ENCODE peak calls at places on chromosomes 12 and 14, in ten cellular contexts. One of them, this sample, is unnamed.

GRCh38 chr14:73463411-73463810 is 5.1 kb upstream of the NUMB start:
- DNase-seq in uterus: no peak
- DNase-seq in cardiac muscle cell: peak
- DNase-seq in osteoblast: peak
- DNase-seq in OCI-LY7: no peak
- DNase-seq in adrenal gland: peak
- DNase-seq in gastrocnemius medialis: peak
- DNase-seq in brain microvascular endothelial cell: peak
- DNase-seq in fibroblast of lung: peak
- DNase-seq in tibial nerve: peak
- DNase-seq in this sample: peak

GRCh38 chr12:25787701-25788100 is 170.8 kb upstream of the RASSF8 start:
- DNase-seq in gastrocnemius medialis: no peak
- DNase-seq in uterus: no peak
- DNase-seq in tibial nerve: no peak
- DNase-seq in fibroblast of lung: no peak
- DNase-seq in osteoblast: no peak
- DNase-seq in OCI-LY7: no peak
- DNase-seq in adrenal gland: no peak
- DNase-seq in cardiac muscle cell: no peak
- DNase-seq in brain microvascular endothelial cell: no peak
- DNase-seq in this sample: no peak

GRCh38 chr14:102510616-102511520 is 1.3 kb upstream of the ANKRD9 start:
- DNase-seq in brain microvascular endothelial cell: no peak
- DNase-seq in fibroblast of lung: no peak
- DNase-seq in cardiac muscle cell: peak
- DNase-seq in adrenal gland: peak
- DNase-seq in gastrocnemius medialis: no peak
- DNase-seq in osteoblast: peak
- DNase-seq in OCI-LY7: peak
- DNase-seq in tibial nerve: no peak
- DNase-seq in uterus: no peak
- DNase-seq in this sample: no peak

GRCh38 chr12:106288510-106289195 is 13.9 kb upstream of the TCP11L2 start:
- DNase-seq in adrenal gland: peak
- DNase-seq in brain microvascular endothelial cell: peak
- DNase-seq in uterus: no peak
- DNase-seq in tibial nerve: no peak
- DNase-seq in cardiac muscle cell: peak
- DNase-seq in OCI-LY7: no peak
- DNase-seq in fibroblast of lung: peak
- DNase-seq in gastrocnemius medialis: no peak
- DNase-seq in osteoblast: no peak
- DNase-seq in this sample: no peak

GRCh38 chr12:42144424-42145196 is at the start of gene GXYLT1:
- DNase-seq in adrenal gland: peak
- DNase-seq in brain microvascular endothelial cell: peak
- DNase-seq in tibial nerve: peak
- DNase-seq in OCI-LY7: peak
- DNase-seq in osteoblast: peak
- DNase-seq in cardiac muscle cell: peak
- DNase-seq in fibroblast of lung: peak
- DNase-seq in gastrocnemius medialis: peak
- DNase-seq in uterus: peak
- DNase-seq in this sample: peak

GRCh38 chr12:57816001-57816854 is 2.3 kb downstream of the AVIL start:
- DNase-seq in cardiac muscle cell: no peak
- DNase-seq in gastrocnemius medialis: no peak
- DNase-seq in uterus: no peak
- DNase-seq in adrenal gland: no peak
- DNase-seq in brain microvascular endothelial cell: no peak
- DNase-seq in osteoblast: no peak
- DNase-seq in OCI-LY7: no peak
- DNase-seq in fibroblast of lung: no peak
- DNase-seq in tibial nerve: no peak
- DNase-seq in this sample: no peak

GRCh38 chr12:19125325-19125724 is 4.2 kb upstream of the PLEKHA5 start:
- DNase-seq in gastrocnemius medialis: no peak
- DNase-seq in adrenal gland: no peak
- DNase-seq in OCI-LY7: no peak
- DNase-seq in brain microvascular endothelial cell: peak
- DNase-seq in fibroblast of lung: peak
- DNase-seq in cardiac muscle cell: peak
- DNase-seq in osteoblast: peak
- DNase-seq in tibial nerve: no peak
- DNase-seq in uterus: no peak
- DNase-seq in this sample: no peak

GRCh38 chr12:50087995-50088394 is 2.9 kb downstream of the SMARCD1 start:
- DNase-seq in OCI-LY7: no peak
- DNase-seq in fibroblast of lung: peak
- DNase-seq in uterus: no peak
- DNase-seq in tibial nerve: no peak
- DNase-seq in osteoblast: peak
- DNase-seq in brain microvascular endothelial cell: peak
- DNase-seq in gastrocnemius medialis: no peak
- DNase-seq in adrenal gland: no peak
- DNase-seq in cardiac muscle cell: peak
- DNase-seq in this sample: no peak

GRCh38 chr14:32202468-32202865 is 602 bp downstream of the RNU6-8 start:
- DNase-seq in brain microvascular endothelial cell: peak
- DNase-seq in uterus: no peak
- DNase-seq in OCI-LY7: no peak
- DNase-seq in adrenal gland: no peak
- DNase-seq in tibial nerve: no peak
- DNase-seq in cardiac muscle cell: no peak
- DNase-seq in gastrocnemius medialis: no peak
- DNase-seq in fibroblast of lung: peak
- DNase-seq in osteoblast: no peak
- DNase-seq in this sample: no peak

GRCh38 chr12:106227641-106228319 is 20.0 kb downstream of the CKAP4 start:
- DNase-seq in brain microvascular endothelial cell: no peak
- DNase-seq in fibroblast of lung: peak
- DNase-seq in gastrocnemius medialis: peak
- DNase-seq in osteoblast: no peak
- DNase-seq in tibial nerve: no peak
- DNase-seq in adrenal gland: no peak
- DNase-seq in OCI-LY7: no peak
- DNase-seq in uterus: no peak
- DNase-seq in cardiac muscle cell: peak
- DNase-seq in this sample: no peak

GRCh38 chr12:53489242-53489915 is 9.9 kb downstream of the MAP3K12 start:
- DNase-seq in osteoblast: no peak
- DNase-seq in gastrocnemius medialis: no peak
- DNase-seq in fibroblast of lung: no peak
- DNase-seq in cardiac muscle cell: no peak
- DNase-seq in OCI-LY7: no peak
- DNase-seq in brain microvascular endothelial cell: no peak
- DNase-seq in tibial nerve: no peak
- DNase-seq in adrenal gland: no peak
- DNase-seq in uterus: no peak
- DNase-seq in this sample: no peak

GRCh38 chr14:76375484-76375883 is 453 bp upstream of the ESRRB start:
- DNase-seq in osteoblast: no peak
- DNase-seq in gastrocnemius medialis: no peak
- DNase-seq in OCI-LY7: no peak
- DNase-seq in uterus: no peak
- DNase-seq in fibroblast of lung: no peak
- DNase-seq in tibial nerve: no peak
- DNase-seq in cardiac muscle cell: no peak
- DNase-seq in brain microvascular endothelial cell: no peak
- DNase-seq in adrenal gland: no peak
- DNase-seq in this sample: no peak

GRCh38 chr12:62957233-62957953 is 22.4 kb upstream of the PPM1H start:
- DNase-seq in cardiac muscle cell: peak
- DNase-seq in uterus: no peak
- DNase-seq in adrenal gland: no peak
- DNase-seq in OCI-LY7: no peak
- DNase-seq in tibial nerve: no peak
- DNase-seq in fibroblast of lung: peak
- DNase-seq in brain microvascular endothelial cell: peak
- DNase-seq in osteoblast: peak
- DNase-seq in gastrocnemius medialis: no peak
- DNase-seq in this sample: no peak

GRCh38 chr12:26823391-26823790 is 9.6 kb downstream of the ITPR2 start:
- DNase-seq in cardiac muscle cell: peak
- DNase-seq in brain microvascular endothelial cell: peak
- DNase-seq in adrenal gland: no peak
- DNase-seq in uterus: no peak
- DNase-seq in gastrocnemius medialis: no peak
- DNase-seq in OCI-LY7: no peak
- DNase-seq in fibroblast of lung: peak
- DNase-seq in tibial nerve: no peak
- DNase-seq in osteoblast: no peak
- DNase-seq in this sample: no peak

GRCh38 chr12:27193854-27194544 is 50.1 kb upstream of the STK38L start:
- DNase-seq in cardiac muscle cell: peak
- DNase-seq in adrenal gland: no peak
- DNase-seq in brain microvascular endothelial cell: peak
- DNase-seq in uterus: peak
- DNase-seq in fibroblast of lung: peak
- DNase-seq in OCI-LY7: no peak
- DNase-seq in osteoblast: peak
- DNase-seq in gastrocnemius medialis: no peak
- DNase-seq in tibial nerve: no peak
- DNase-seq in this sample: no peak

GRCh38 chr12:12336511-12336910 is 13.5 kb downstream of the MANSC1 start:
- DNase-seq in cardiac muscle cell: no peak
- DNase-seq in tibial nerve: no peak
- DNase-seq in adrenal gland: no peak
- DNase-seq in uterus: no peak
- DNase-seq in gastrocnemius medialis: no peak
- DNase-seq in brain microvascular endothelial cell: no peak
- DNase-seq in fibroblast of lung: no peak
- DNase-seq in osteoblast: no peak
- DNase-seq in OCI-LY7: no peak
- DNase-seq in this sample: no peak

DNA sequence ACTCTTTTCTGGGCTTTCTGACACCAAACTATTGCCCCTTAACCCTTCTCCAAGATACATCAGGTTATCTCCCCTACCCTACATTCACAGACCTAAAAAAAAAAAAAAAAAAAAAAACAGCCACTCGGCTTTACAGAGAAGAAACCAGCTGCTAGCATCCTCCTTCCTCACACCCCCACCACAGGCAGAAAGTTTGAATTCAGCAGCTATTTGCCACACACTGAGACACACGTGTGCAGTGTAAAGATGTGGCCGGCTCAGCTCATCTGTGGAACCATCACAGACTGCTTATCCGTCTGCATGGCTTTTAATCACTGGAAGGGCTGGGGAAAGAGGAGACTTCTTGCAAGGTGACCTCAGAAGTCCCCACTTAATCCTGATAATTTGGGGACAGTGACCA is 50.1 kb downstream of the VWF start:
- DNase-seq in tibial nerve: no peak
- DNase-seq in gastrocnemius medialis: no peak
- DNase-seq in cardiac muscle cell: no peak
- DNase-seq in OCI-LY7: no peak
- DNase-seq in fibroblast of lung: no peak
- DNase-seq in osteoblast: no peak
- DNase-seq in adrenal gland: no peak
- DNase-seq in brain microvascular endothelial cell: no peak
- DNase-seq in uterus: no peak
- DNase-seq in this sample: no peak
- H3K27ac ChIP-seq in tibial nerve: no peak
- H3K27ac ChIP-seq in gastrocnemius medialis: peak
- H3K27ac ChIP-seq in cardiac muscle cell: no peak
- H3K27ac ChIP-seq in OCI-LY7: no peak
- H3K27ac ChIP-seq in fibroblast of lung: no peak
- H3K27ac ChIP-seq in osteoblast: no peak
- H3K27ac ChIP-seq in adrenal gland: no peak
- H3K27ac ChIP-seq in brain microvascular endothelial cell: no peak
- H3K27ac ChIP-seq in uterus: no peak
- H3K27ac ChIP-seq in this sample: no peak

DNA sequence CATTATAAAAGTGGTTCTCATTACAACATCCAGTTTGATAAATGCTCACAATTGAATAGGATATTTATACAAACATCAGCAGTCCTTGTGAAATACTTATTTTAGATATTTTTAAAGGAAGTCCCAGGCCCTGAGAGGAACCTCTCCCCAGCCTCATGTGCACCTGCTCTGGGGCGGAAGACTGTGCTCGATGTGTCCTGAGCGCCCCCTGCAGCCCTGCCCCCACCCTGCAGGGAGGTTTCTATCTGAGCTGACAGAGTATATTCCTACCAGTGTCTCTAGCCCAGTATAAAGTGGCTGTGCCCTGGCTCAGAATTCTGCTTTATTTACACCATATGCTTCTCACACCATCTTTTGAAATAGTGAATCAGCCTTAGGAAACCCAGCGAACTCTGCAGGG is 1349.1 kb downstream of the TMEM121 start:
- DNase-seq in uterus: no peak
- DNase-seq in cardiac muscle cell: no peak
- DNase-seq in tibial nerve: no peak
- DNase-seq in brain microvascular endothelial cell: no peak
- DNase-seq in osteoblast: no peak
- DNase-seq in gastrocnemius medialis: no peak
- DNase-seq in OCI-LY7: peak
- DNase-seq in adrenal gland: peak
- DNase-seq in fibroblast of lung: no peak
- DNase-seq in this sample: no peak
- TF ChIP-seq CTCF in uterus: no peak
- TF ChIP-seq CTCF in cardiac muscle cell: no peak
- TF ChIP-seq CTCF in tibial nerve: no peak
- TF ChIP-seq CTCF in brain microvascular endothelial cell: no peak
- TF ChIP-seq CTCF in osteoblast: no peak
- TF ChIP-seq CTCF in gastrocnemius medialis: no peak
- TF ChIP-seq CTCF in OCI-LY7: peak
- TF ChIP-seq CTCF in adrenal gland: no peak
- TF ChIP-seq CTCF in fibroblast of lung: no peak
- TF ChIP-seq CTCF in this sample: no peak

DNA sequence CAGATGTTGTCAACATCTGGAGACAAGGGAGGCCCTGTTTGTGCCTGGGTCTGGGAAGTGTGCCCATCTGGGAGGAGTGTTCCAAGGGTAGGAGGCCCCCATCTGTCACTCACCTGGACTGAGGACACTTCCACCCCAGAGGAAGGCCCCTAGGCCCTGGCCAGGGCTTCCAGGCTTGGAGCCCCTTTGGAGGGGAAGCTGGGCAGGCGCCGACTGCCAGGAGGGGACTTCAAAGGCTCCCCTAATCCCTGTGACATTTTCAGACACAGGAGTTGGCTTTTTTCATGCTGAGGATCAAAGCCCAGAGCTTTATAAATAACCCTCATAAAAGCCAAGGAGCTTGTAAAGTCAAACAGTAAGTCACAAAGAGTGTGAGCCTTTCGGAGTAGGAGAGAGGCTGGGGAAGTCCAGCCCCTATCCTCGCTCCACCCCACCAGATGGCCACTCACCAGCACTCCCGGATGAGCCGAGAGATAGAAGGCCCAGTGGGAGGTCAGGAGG is 17.6 kb upstream of the FAM222A start:
- DNase-seq in uterus: no peak
- DNase-seq in OCI-LY7: no peak
- DNase-seq in fibroblast of lung: no peak
- DNase-seq in gastrocnemius medialis: no peak
- DNase-seq in osteoblast: peak
- DNase-seq in adrenal gland: no peak
- DNase-seq in tibial nerve: no peak
- DNase-seq in cardiac muscle cell: no peak
- DNase-seq in brain microvascular endothelial cell: no peak
- DNase-seq in this sample: no peak
- H3K27ac ChIP-seq in uterus: no peak
- H3K27ac ChIP-seq in OCI-LY7: no peak
- H3K27ac ChIP-seq in fibroblast of lung: no peak
- H3K27ac ChIP-seq in gastrocnemius medialis: peak
- H3K27ac ChIP-seq in osteoblast: no peak
- H3K27ac ChIP-seq in adrenal gland: no peak
- H3K27ac ChIP-seq in tibial nerve: no peak
- H3K27ac ChIP-seq in cardiac muscle cell: peak
- H3K27ac ChIP-seq in brain microvascular endothelial cell: no peak
- H3K27ac ChIP-seq in this sample: peak

GRCh38 chr14:34365309-34365915 is 96.6 kb downstream of the SPTSSA start:
- DNase-seq in brain microvascular endothelial cell: no peak
- DNase-seq in adrenal gland: no peak
- DNase-seq in cardiac muscle cell: peak
- DNase-seq in osteoblast: no peak
- DNase-seq in gastrocnemius medialis: no peak
- DNase-seq in OCI-LY7: no peak
- DNase-seq in fibroblast of lung: peak
- DNase-seq in tibial nerve: no peak
- DNase-seq in uterus: no peak
- DNase-seq in this sample: no peak
- TF ChIP-seq CTCF in brain microvascular endothelial cell: peak
- TF ChIP-seq CTCF in adrenal gland: peak
- TF ChIP-seq CTCF in cardiac muscle cell: peak
- TF ChIP-seq CTCF in osteoblast: peak
- TF ChIP-seq CTCF in gastrocnemius medialis: peak
- TF ChIP-seq CTCF in OCI-LY7: no peak
- TF ChIP-seq CTCF in fibroblast of lung: peak
- TF ChIP-seq CTCF in tibial nerve: no peak
- TF ChIP-seq CTCF in uterus: peak
- TF ChIP-seq CTCF in this sample: no peak